ENCODE peak calls at places on chromosomes 6 and 20, in nine cellular contexts. F is endothelial cell; R is retinal pigment epithelial cell; J is Panc1; V is lower lobe of right lung; G is CD8-positive, alpha-beta T cell; L is heart right ventricle; N is upper lobe of right lung; U is spleen. M is an unnamed sample.

GRCh38 chr20:59217794-59218193 is 54.2 kb downstream of the ZNF831 start:
- DNase-seq in F (no peak), R (no peak), J (no peak), V (no peak), G (no peak), L (no peak), N (no peak), U (no peak), M (no peak)

GRCh38 chr20:1809121-1809520 is 86.1 kb upstream of the SIRPA start:
- DNase-seq in F (no peak), R (no peak), J (no peak), V (no peak), G (no peak), L (no peak), N (no peak), U (no peak), M (no peak)

GRCh38 chr20:62496525-62497218 is 20.9 kb upstream of the GATA5 start:
- DNase-seq in F (peak), R (no peak), J (no peak), V (no peak), G (peak), L (peak), N (no peak), U (no peak), M (peak)

GRCh38 chr6:45710304-45710821 is 305.3 kb downstream of the CLIC5 start:
- DNase-seq in F (no peak), R (no peak), J (no peak), V (peak), G (no peak), L (no peak), N (no peak), U (no peak), M (no peak)

GRCh38 chr6:141421378-141421777 is 711.3 kb upstream of the GJE1 start:
- DNase-seq in F (no peak), R (peak), J (peak), V (no peak), G (no peak), L (no peak), N (no peak), U (no peak), M (no peak)

GRCh38 chr20:57990396-57990987 is 238.0 kb downstream of the ANKRD60 start:
- DNase-seq in F (no peak), R (no peak), J (no peak), V (no peak), G (no peak), L (no peak), N (no peak), U (no peak), M (no peak)

GRCh38 chr20:41200446-41201202 is 63.3 kb downstream of the PLCG1 start:
- DNase-seq in F (no peak), R (no peak), J (no peak), V (no peak), G (no peak), L (no peak), N (no peak), U (no peak), M (no peak)

GRCh38 chr20:10352934-10353866 is 80.8 kb downstream of the MKKS start:
- DNase-seq in F (no peak), R (no peak), J (no peak), V (no peak), G (no peak), L (no peak), N (no peak), U (no peak), M (no peak)

GRCh38 chr20:3890410-3890751 is 1.2 kb downstream of the PANK2 start:
- DNase-seq in F (no peak), R (no peak), J (no peak), V (no peak), G (no peak), L (no peak), N (no peak), U (no peak), M (no peak)

GRCh38 chr6:95768539-95768938 is 191.2 kb downstream of the MANEA start:
- DNase-seq in F (no peak), R (no peak), J (no peak), V (no peak), G (no peak), L (no peak), N (no peak), U (no peak), M (peak)

GRCh38 chr20:25250508-25250907 is 2.6 kb downstream of the PYGB start:
- DNase-seq in F (no peak), R (no peak), J (no peak), V (no peak), G (no peak), L (no peak), N (no peak), U (no peak), M (no peak)

GRCh38 chr6:116779569-116780164 is 14.1 kb upstream of the FAM162B start:
- DNase-seq in F (no peak), R (no peak), J (peak), V (no peak), G (no peak), L (no peak), N (no peak), U (no peak), M (no peak)

GRCh38 chr6:107866606-107867301 is 42.6 kb upstream of the SCML4 start:
- DNase-seq in F (peak), R (no peak), J (no peak), V (no peak), G (peak), L (no peak), N (no peak), U (no peak), M (no peak)

GRCh38 chr6:13486679-13487121 is 700 bp downstream of the GFOD1 start:
- DNase-seq in F (peak), R (no peak), J (no peak), V (peak), G (peak), L (peak), N (peak), U (peak), M (peak)

GRCh38 chr6:17511084-17511483 is 89.0 kb upstream of the FAM8A1 start:
- DNase-seq in F (no peak), R (no peak), J (no peak), V (no peak), G (no peak), L (no peak), N (no peak), U (no peak), M (no peak)

GRCh38 chr6:89597988-89598387 is 40.6 kb downstream of the LYRM2 start:
- DNase-seq in F (no peak), R (peak), J (peak), V (no peak), G (no peak), L (no peak), N (no peak), U (no peak), M (no peak)

GRCh38 chr20:24665196-24665595 is 195.8 kb downstream of the SYNDIG1 start:
- DNase-seq in F (no peak), R (no peak), J (no peak), V (no peak), G (no peak), L (no peak), N (no peak), U (peak), M (no peak)

GRCh38 chr6:97438011-97438671 is 155.1 kb upstream of the MMS22L start:
- DNase-seq in F (no peak), R (no peak), J (no peak), V (no peak), G (no peak), L (no peak), N (no peak), U (no peak), M (no peak)

GRCh38 chr6:30542915-30543314 is 13.4 kb downstream of the GNL1 start:
- DNase-seq in F (peak), R (no peak), J (no peak), V (no peak), G (no peak), L (no peak), N (no peak), U (no peak), M (no peak)
- TF ChIP-seq CTCF in F (no peak), R (no peak), J (peak), V (no peak), G (no peak), L (no peak), N (no peak), U (no peak), M (no peak)

GRCh38 chr20:53767206-53767924 is 173.7 kb upstream of the ZNF217 start:
- DNase-seq in F (no peak), R (no peak), J (no peak), V (no peak), G (no peak), L (no peak), N (no peak), U (no peak), M (no peak)

GRCh38 chr20:53764416-53764800 is 170.8 kb upstream of the ZNF217 start:
- DNase-seq in F (no peak), R (no peak), J (no peak), V (no peak), G (no peak), L (no peak), N (no peak), U (no peak), M (no peak)

GRCh38 chr20:53760025-53760441 is 166.4 kb upstream of the ZNF217 start:
- DNase-seq in F (no peak), R (no peak), J (no peak), V (no peak), G (no peak), L (no peak), N (no peak), U (no peak), M (no peak)

GRCh38 chr20:53768329-53768728 is 174.7 kb upstream of the ZNF217 start:
- DNase-seq in F (no peak), R (no peak), J (no peak), V (no peak), G (no peak), L (no peak), N (no peak), U (no peak), M (peak)

DNA sequence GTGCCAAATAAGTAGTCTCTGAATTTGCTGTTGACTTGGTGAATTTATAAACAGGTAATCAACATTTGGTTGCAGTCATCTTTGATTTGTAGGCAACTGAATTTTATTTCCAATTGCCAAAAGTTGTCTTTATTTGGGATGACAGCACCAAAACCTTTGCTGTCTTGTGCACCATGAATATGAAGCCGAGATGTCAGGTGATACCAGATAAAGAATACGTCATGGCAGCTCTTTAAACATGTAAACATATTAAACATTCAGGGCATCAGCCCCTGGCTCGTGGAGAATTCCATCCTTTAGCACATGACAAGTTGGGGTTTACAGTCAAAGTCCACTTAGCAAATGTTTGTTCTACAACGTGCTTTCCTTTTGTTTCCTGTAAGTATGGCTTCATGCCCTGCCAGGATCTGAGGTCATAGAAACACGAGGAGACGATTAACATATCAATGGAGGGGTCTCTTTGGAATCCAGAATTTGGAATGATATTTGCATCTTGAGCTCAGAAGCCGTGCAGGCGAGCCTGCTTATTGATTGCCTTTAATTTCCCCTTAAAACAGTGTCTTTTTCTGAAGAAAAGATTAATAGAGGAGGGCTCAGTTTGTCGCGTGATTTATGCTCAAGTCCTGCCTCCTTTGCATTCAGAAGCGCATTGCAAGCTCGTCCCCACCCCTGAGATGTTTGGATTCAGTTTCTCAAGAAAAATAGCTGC is 170.2 kb upstream of the ZNF217 start:
- DNase-seq in F (no peak), R (peak), J (peak), V (no peak), G (no peak), L (no peak), N (no peak), U (no peak), M (peak)
- TF ChIP-seq CTCF in F (no peak), R (no peak), J (no peak), V (no peak), G (no peak), L (no peak), N (no peak), U (no peak), M (no peak)

GRCh38 chr20:50187403-50188051 is 3.1 kb upstream of the CEBPB start:
- DNase-seq in F (no peak), R (no peak), J (no peak), V (peak), G (no peak), L (peak), N (peak), U (peak), M (no peak)
- TF ChIP-seq CTCF in F (no peak), R (no peak), J (no peak), V (no peak), G (no peak), L (no peak), N (no peak), U (no peak), M (no peak)

DNA sequence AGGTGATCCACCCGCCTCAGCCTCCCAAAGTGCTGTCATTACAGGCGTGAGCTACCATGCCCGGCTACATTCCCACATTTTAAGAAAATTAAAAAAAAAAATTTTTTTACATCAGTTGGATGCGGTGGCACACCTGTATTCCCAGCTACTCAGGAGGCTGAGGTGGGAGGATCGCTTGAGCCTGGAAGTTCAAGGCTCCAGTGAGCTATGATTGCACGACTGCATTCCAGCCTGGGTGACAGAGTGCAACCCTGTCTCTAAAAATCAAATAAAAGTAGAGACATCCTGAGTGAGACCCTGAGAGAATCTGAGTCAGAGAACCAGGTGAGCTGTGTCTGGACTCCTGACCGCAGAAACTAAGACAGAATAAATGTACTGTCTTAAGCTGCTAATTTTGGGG is 38.8 kb downstream of the PIM1 start:
- DNase-seq in F (no peak), R (no peak), J (no peak), V (no peak), G (no peak), L (no peak), N (no peak), U (no peak), M (no peak)
- TF ChIP-seq CTCF in F (no peak), R (no peak), J (no peak), V (no peak), G (no peak), L (no peak), N (no peak), U (no peak), M (no peak)

DNA sequence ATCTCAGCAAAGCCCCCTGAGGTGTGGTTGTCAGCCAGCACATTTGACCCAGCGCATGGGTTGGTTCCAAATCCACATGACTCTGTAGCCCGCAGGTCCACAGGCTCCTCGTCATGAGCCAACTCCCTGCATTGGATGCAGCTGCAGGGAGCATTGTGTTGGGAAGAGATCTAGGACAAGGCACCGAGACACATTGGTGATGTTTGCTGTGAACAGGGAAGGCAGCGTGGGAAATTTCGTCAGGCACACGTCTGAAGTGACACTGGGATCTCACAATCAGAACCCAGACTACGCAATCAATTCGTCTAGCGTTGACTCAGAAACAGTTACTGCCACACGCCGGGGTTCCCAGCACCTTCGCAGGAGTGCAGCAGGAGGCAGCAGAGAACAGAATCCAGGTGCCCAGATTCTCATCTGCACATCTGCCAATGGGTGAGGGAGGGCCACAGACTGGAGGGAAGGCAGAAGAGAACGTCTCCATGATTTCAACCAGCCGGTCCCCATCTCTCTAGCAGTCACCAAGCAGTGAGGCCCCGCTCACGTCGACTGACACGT is 177.0 kb downstream of the TTLL2 start:
- DNase-seq in F (peak), R (no peak), J (peak), V (no peak), G (no peak), L (no peak), N (no peak), U (no peak), M (peak)
- TF ChIP-seq CTCF in F (no peak), R (no peak), J (no peak), V (no peak), G (no peak), L (no peak), N (peak), U (no peak), M (peak)

DNA sequence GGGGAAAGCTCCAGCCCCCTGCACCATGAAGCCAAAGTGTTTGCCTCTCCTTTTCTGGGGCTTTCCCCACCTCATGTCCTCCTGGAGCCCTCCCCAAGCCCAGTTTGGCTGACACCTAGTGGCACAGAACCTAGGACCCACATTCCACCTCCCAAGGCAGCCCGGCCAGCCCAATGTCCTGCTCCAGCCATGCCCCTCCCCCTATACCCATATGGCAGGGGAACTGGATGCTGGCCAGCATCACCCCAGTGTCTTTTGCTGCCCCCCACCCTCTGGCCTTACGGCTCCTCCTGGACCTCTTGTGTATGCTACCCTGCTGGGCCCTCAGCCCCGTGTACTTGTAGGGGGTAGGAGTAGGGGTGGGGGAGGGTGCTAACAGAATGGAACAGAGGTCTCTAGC is 170.1 kb downstream of the KIF6 start:
- DNase-seq in F (no peak), R (no peak), J (no peak), V (no peak), G (no peak), L (no peak), N (no peak), U (no peak), M (peak)
- TF ChIP-seq CTCF in F (no peak), R (no peak), J (no peak), V (no peak), G (no peak), L (no peak), N (no peak), U (no peak), M (no peak)

DNA sequence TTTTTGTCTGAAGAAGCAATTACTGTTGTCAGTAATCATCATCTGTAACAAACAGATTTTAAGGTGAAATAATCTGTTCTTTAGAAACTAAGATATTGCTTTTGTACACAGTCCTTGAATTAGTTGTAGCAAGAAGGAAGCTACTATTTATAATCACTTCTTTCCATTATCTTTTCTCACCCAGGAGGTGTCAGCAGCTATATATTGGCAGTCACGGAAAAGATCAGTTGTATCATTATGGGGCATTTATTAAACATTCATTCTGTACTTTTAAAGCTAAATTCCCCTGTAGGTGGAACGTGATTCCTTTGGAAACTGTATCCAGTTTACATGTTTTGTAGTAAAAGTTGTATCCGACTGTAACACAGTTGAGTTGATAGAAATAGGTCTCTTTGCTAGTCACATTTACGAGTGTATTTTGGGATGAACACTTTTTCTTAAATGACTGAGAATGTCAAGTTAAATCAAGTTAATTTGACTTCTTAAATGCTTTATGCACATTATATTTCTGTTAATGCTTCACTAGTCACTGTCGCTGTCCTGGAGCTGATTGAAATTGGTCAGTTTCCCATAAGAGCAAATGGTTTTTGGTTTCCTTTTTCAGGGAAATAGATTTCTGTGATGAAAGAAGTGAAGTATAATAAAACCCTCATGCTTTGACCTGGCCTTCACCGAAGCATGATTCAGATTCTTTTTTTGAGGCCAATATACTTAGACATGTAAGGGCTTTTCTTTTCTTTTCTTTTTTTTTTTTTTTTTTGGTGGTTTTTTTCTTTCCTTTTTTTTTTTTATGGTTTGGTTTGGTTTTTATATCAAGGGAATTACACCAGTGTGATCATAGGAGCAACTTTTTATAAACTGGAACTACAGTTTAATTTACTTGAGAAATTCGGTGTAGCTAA is 5.1 kb downstream of the QKI start:
- DNase-seq in F (no peak), R (no peak), J (no peak), V (no peak), G (no peak), L (no peak), N (no peak), U (no peak), M (no peak)
- TF ChIP-seq CTCF in F (no peak), R (no peak), J (no peak), V (no peak), G (no peak), L (no peak), N (no peak), U (no peak), M (no peak)

DNA sequence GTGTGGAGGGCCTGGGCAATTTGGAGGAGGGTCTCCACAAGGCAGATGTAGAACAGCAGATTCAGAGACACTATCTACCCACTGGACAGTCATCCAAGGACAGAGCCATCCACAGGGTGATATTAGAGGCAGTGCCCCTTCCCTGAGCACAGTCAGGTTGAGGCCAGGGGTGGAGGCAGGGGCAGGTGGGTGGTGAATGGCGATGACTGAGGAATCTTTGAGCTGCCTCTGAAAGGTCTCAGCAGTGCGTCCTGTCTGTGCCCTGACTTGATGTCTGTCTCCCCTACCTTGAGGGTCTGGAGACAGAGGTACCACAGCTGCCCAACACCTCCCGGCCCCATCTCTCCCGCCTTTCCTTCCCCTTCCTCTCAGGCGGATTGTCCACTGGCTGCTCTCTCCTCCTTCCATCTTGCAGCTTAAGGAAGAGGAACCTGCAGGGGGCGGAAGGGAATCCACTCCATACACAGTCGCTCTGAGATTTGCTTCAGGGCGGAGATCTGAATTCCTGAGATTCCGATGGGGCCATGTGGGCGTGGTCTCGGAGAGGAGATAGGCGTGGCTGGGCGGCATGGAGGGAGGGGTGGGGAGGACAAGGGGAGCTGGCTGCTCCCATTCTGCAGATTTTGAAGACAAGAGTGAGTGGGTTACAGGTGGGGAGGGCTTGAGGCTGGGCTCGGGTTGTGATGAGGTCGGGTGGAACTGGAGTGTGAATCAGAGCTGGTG is 1.7 kb downstream of the MUCL3 start:
- DNase-seq in F (peak), R (peak), J (peak), V (peak), G (no peak), L (peak), N (peak), U (no peak), M (peak)
- TF ChIP-seq CTCF in F (no peak), R (peak), J (no peak), V (peak), G (no peak), L (peak), N (peak), U (no peak), M (peak)

GRCh38 chr6:38897507-38897906 is 151.1 kb upstream of the GLP1R start:
- DNase-seq in F (no peak), R (no peak), J (no peak), V (no peak), G (no peak), L (no peak), N (no peak), U (no peak), M (no peak)
- TF ChIP-seq CTCF in F (no peak), R (no peak), J (no peak), V (no peak), G (no peak), L (no peak), N (no peak), U (no peak), M (peak)

GRCh38 chr6:139173172-139173571 is 38.3 kb downstream of the HECA start:
- DNase-seq in F (no peak), R (no peak), J (no peak), V (no peak), G (peak), L (no peak), N (no peak), U (no peak), M (no peak)
- TF ChIP-seq CTCF in F (no peak), R (no peak), J (no peak), V (no peak), G (no peak), L (no peak), N (no peak), U (no peak), M (no peak)